ENCODE peak calls at places on chromosomes 4 and X, in eight cellular contexts. W is mucosa of descending colon; C is CD8-positive, alpha-beta memory T cell; K is cardiac muscle cell; X is endothelial cell of umbilical vein; L is mesendoderm; A is heart right ventricle; Q is ovary. O is an unnamed sample. For H3K4me1, the result is how much of the 10 kb centered on the place peaks cover.

GRCh38 chr4:106273831-106274230 is 42.2 kb downstream of the TBCK start:
- DNase-seq in W (no peak), C (no peak), K (peak), X (peak), L (peak), A (no peak), Q (no peak), O (no peak)

GRCh38 chr4:30962949-30963348 is 242.8 kb downstream of the PCDH7 start:
- DNase-seq in W (no peak), C (no peak), K (peak), X (peak), L (peak), A (no peak), Q (no peak), O (peak)

GRCh38 chrX:71547339-71547738 is 14.4 kb downstream of the OGT start:
- DNase-seq in W (no peak), C (no peak), K (no peak), X (no peak), L (peak), A (no peak), Q (no peak), O (no peak)

GRCh38 chr4:176238157-176238608 is 30.8 kb downstream of the ASB5 start:
- DNase-seq in W (no peak), C (no peak), K (peak), X (peak), L (no peak), A (peak), Q (no peak), O (no peak)

GRCh38 chrX:55919367-55920221 is 202.0 kb downstream of the RRAGB start:
- DNase-seq in W (peak), C (no peak), K (no peak), X (no peak), L (no peak), A (no peak), Q (no peak), O (no peak)

GRCh38 chr4:1506956-1507721 is 100.9 kb upstream of the NKX1-1 start:
- DNase-seq in W (no peak), C (no peak), K (no peak), X (no peak), L (no peak), A (no peak), Q (no peak), O (no peak)

GRCh38 chr4:119314356-119314755 is 7.6 kb downstream of the FABP2 start:
- DNase-seq in W (no peak), C (peak), K (peak), X (peak), L (peak), A (peak), Q (no peak), O (peak)

GRCh38 chrX:39260965-39261364 is 459.7 kb downstream of the MID1IP1 start:
- DNase-seq in W (no peak), C (no peak), K (no peak), X (no peak), L (no peak), A (no peak), Q (no peak), O (peak)

GRCh38 chr4:101993841-101994221 is 203.3 kb downstream of the BANK1 start:
- DNase-seq in W (no peak), C (no peak), K (no peak), X (no peak), L (no peak), A (no peak), Q (no peak), O (no peak)

GRCh38 chr4:73446336-73446938 is 10.4 kb downstream of the AFP start:
- DNase-seq in W (no peak), C (no peak), K (peak), X (peak), L (peak), A (no peak), Q (no peak), O (peak)

GRCh38 chr4:2402053-2402452 is 16.4 kb downstream of the ZFYVE28 start:
- DNase-seq in W (peak), C (no peak), K (peak), X (peak), L (peak), A (peak), Q (peak), O (peak)

GRCh38 chr4:186299291-186299690 is 33.3 kb downstream of the F11 start:
- DNase-seq in W (no peak), C (no peak), K (no peak), X (no peak), L (no peak), A (no peak), Q (no peak), O (peak)

GRCh38 chrX:28498658-28499057 is 88.6 kb upstream of the IL1RAPL1 start:
- DNase-seq in W (no peak), C (no peak), K (peak), X (peak), L (peak), A (no peak), Q (no peak), O (no peak)

GRCh38 chrX:47515941-47516649 is 33.1 kb upstream of the ZNF41 start:
- DNase-seq in W (no peak), C (no peak), K (peak), X (no peak), L (peak), A (no peak), Q (no peak), O (no peak)

GRCh38 chr4:145308598-145308997 is 128.2 kb upstream of the OTUD4 start:
- DNase-seq in W (no peak), C (no peak), K (no peak), X (no peak), L (peak), A (no peak), Q (no peak), O (no peak)

GRCh38 chrX:22164770-22165388 is 107.8 kb upstream of the CBLL2 start:
- DNase-seq in W (no peak), C (no peak), K (no peak), X (no peak), L (no peak), A (no peak), Q (no peak), O (no peak)

GRCh38 chr4:37882665-37883296 is 8.1 kb upstream of the TBC1D1 start:
- DNase-seq in W (no peak), C (no peak), K (peak), X (no peak), L (peak), A (no peak), Q (no peak), O (no peak)

GRCh38 chr4:91114386-91114785 is 987.2 kb downstream of the CCSER1 start:
- DNase-seq in W (no peak), C (no peak), K (no peak), X (no peak), L (peak), A (no peak), Q (no peak), O (no peak)

GRCh38 chr4:4941741-4942140 is 77.5 kb downstream of the CYTL1 start:
- DNase-seq in W (no peak), C (no peak), K (no peak), X (no peak), L (no peak), A (no peak), Q (no peak), O (no peak)

GRCh38 chrX:115679460-115679859 is 118.5 kb downstream of the PLS3 start:
- DNase-seq in W (no peak), C (no peak), K (peak), X (peak), L (peak), A (no peak), Q (no peak), O (no peak)

DNA sequence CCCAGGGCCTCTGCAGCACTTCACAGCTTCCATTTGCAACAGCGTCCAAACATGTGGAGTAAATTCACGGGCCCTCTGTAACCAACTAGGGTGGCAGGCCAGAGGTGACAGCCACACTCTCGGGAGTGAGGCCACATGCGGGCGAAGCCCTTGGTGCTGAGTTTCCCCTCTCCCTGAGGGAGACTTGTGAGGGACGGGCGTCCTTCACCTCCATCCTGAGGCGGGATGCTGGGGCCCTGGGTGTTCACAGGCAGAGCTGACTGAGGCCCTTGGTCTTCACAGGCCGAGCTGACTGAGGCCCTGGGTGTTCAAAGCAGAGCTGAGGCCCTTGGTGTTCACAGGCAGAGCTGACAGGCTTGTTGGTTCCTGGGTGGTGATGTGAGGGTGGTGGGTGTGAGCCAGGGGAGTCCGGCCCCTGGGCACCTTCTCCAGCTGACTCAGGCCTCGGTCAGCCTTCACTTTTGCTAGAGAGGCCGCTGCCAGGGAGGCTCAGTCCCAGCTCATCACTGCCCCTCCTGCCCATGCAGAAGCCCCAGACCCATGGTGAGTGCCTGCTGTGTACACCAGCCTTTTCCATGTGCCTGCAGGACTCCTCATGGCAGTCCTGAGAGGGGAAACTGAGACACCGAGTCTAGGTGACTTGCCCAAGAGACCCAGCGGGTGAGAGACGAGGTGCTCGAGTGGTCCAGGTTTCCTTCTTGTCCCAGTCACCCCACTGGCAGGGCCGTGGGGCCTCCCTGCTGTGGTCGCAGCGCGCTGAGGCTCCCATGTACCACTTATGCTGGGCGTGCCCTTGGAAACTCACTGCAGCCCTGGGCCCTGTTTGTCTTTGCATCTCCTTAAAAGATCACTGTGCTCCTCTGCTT is 8.5 kb downstream of the WFS1 start:
- DNase-seq in W (no peak), C (no peak), K (no peak), X (no peak), L (no peak), A (no peak), Q (no peak), O (no peak)
- H3K4me1 ChIP-seq in W (under half), C (under half), K (under half), X (under half), L (under half), A (half or more), Q (half or more), O (under half)

GRCh38 chrX:130120321-130120731 is 10.0 kb upstream of the ELF4 start:
- DNase-seq in W (no peak), C (no peak), K (no peak), X (peak), L (peak), A (peak), Q (no peak), O (no peak)
- H3K4me3 ChIP-seq in W (no peak), C (peak), K (peak), X (no peak), L (no peak), A (peak), Q (peak), O (peak)

DNA sequence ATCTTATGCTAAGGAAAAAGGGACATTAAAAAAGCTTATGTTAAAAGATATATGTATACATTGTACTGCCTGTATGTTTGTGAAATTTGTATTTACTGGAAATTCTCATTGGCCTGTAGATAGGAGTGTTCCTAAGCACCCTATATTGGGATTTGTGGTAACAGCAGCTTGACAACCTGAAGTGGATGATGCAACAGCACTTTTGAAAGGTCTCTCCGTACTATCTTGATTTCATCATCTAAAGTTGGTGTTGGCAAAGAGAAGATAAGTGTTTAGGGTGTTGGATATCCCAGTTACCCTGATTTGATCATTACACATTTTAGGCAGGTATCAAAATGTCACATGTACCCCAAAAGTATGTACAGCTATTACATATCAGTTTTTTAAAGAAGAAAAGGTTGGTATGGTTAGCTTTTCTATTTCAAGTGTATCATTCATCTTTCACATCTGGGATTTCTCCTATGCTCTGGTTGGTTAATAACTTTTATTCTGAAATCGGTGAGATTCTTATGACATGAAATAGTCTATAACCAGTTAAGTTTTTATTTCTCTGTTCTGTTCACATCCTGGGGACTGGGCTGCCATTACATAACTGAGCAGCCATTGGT is 10.3 kb downstream of the HADH start:
- DNase-seq in W (no peak), C (no peak), K (no peak), X (no peak), L (no peak), A (no peak), Q (no peak), O (no peak)
- H3K4me1 ChIP-seq in W (under half), C (under half), K (under half), X (under half), L (under half), A (under half), Q (under half), O (under half)

GRCh38 chrX:109695637-109696036 is 37.4 kb downstream of the ACSL4 start:
- DNase-seq in W (no peak), C (no peak), K (no peak), X (no peak), L (no peak), A (no peak), Q (no peak), O (no peak)

GRCh38 chrX:109697855-109698254 is 35.2 kb downstream of the ACSL4 start:
- DNase-seq in W (no peak), C (no peak), K (no peak), X (no peak), L (no peak), A (no peak), Q (no peak), O (no peak)

GRCh38 chrX:109691752-109692151 is 41.3 kb downstream of the ACSL4 start:
- DNase-seq in W (no peak), C (no peak), K (no peak), X (no peak), L (no peak), A (no peak), Q (no peak), O (no peak)

DNA sequence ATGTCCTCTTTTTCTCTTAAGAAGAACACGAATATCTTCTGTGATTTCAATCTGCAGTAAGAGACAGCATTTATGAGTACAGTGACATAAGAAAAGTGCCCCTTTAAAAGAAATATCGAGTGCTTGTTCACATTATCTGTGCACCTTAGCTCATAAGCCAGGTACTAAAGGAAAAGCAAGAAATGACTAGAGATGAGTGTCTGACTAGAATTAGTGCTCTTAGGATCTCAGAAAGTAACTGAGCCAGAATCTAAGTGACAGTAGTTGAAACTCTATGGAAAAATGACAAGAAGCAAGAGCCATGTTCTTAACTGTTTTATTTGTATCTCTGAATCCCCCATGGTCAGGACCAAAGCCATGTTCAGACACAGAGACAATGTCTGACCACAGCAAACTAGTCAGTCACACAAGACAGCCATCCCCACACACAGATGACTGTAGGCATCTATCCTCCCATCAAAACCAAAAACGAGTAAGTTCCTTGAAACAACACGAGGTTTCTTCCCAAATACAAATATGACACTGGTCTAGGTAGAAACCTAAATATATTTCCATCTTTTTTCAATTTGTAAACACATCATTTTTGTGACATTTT is 36.8 kb downstream of the ACSL4 start:
- DNase-seq in W (no peak), C (no peak), K (no peak), X (no peak), L (no peak), A (no peak), Q (no peak), O (no peak)
- H3K4me3 ChIP-seq in W (no peak), C (no peak), K (no peak), X (no peak), L (no peak), A (no peak), Q (no peak), O (no peak)

DNA sequence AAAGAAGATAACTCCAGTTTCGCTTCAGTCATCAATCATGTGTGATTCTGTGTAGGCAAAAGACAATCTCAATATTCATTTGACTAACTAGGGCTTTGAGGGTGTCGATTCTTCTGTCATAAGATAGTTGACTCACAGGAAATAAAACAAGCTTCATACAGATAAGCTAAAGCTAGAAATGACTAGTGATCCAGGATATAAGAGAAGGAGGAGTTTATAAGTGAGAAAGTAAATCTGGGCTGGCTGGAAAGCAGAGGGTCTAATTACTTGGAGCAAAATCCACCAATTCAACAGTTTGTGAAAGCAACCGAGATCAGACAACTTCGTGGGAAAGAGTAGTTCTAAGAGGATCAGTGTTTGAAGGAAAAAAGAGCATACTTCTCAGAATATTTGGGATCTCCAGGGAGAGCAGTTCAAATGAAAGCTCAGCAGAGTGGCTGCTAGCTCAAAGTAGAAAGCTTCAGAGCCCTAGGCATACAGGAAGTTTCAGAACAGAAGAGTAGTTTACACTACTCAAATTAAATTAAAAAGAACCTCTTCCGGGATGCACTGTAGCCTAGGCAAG is 429.3 kb downstream of the INPP4B start:
- DNase-seq in W (no peak), C (peak), K (peak), X (peak), L (no peak), A (no peak), Q (no peak), O (no peak)
- H3K4me1 ChIP-seq in W (under half), C (under half), K (under half), X (under half), L (under half), A (under half), Q (under half), O (under half)

DNA sequence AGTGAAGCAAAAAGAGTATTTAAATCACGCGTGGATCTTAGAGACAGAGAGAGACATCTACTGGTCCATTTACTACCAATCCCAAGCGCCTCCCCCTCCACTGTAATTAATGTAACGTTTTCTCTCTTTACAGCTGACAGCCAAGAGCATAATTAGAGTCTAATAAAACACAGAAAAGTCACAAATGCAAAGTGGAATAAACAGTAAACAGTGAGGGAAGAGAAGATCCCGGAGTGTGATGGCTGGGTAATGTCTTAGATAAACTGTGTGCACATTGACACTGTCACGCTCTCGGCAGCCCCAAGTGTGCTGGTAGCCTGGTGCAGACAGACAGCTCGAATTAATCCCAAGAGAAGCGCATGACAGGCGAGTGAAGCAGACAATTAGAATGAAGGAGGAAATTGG is 100.3 kb downstream of the CXXC4 start:
- DNase-seq in W (no peak), C (no peak), K (no peak), X (no peak), L (peak), A (no peak), Q (no peak), O (peak)
- H3K4me3 ChIP-seq in W (no peak), C (no peak), K (no peak), X (no peak), L (no peak), A (peak), Q (no peak), O (no peak)

DNA sequence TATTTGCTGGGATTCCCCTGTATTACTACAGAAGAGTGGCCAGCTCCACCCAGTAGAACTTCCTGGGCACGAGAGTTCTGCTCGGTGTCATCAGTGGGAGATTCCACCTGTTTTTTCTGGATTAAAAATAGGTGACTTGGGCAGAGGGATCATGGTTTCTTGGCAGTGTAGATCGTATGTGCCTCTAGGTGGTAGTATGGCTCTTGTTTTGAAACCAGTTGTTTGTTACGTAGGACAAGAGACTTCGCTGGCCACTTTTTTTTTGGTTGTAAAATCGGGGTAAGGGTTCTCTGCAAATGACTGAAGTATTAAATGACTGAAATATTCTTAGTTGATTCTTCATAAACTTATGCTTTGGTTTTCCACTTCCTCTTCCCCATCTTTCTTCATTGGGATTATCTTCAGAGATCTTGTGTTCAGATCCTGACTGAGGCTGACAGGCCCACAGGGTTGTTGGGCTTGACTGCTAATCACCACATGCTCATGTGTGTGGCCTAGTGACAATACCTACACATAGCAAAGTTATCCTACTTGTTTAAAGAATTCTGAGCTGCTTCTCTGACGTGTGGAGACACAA is 43.8 kb upstream of the WDR1 start:
- DNase-seq in W (no peak), C (no peak), K (peak), X (peak), L (peak), A (no peak), Q (no peak), O (peak)
- H3K4me1 ChIP-seq in W (under half), C (under half), K (under half), X (under half), L (under half), A (under half), Q (under half), O (under half)

GRCh38 chr4:98510757-98511517 is 147.5 kb downstream of the TSPAN5 start:
- DNase-seq in W (no peak), C (no peak), K (peak), X (no peak), L (no peak), A (no peak), Q (no peak), O (no peak)

GRCh38 chr4:98509641-98510170 is 148.7 kb downstream of the TSPAN5 start:
- DNase-seq in W (no peak), C (no peak), K (no peak), X (no peak), L (no peak), A (no peak), Q (no peak), O (no peak)

GRCh38 chr4:98508825-98509539 is 149.4 kb downstream of the TSPAN5 start:
- DNase-seq in W (no peak), C (no peak), K (no peak), X (no peak), L (no peak), A (no peak), Q (no peak), O (no peak)

GRCh38 chr4:98508248-98508647 is 150.2 kb downstream of the TSPAN5 start:
- DNase-seq in W (no peak), C (no peak), K (no peak), X (no peak), L (no peak), A (no peak), Q (no peak), O (no peak)

GRCh38 chr4:98510340-98510739 is 148.1 kb downstream of the TSPAN5 start:
- DNase-seq in W (no peak), C (no peak), K (peak), X (no peak), L (no peak), A (no peak), Q (no peak), O (no peak)
- H3K4me3 ChIP-seq in W (no peak), C (no peak), K (no peak), X (no peak), L (no peak), A (no peak), Q (no peak), O (no peak)